ENCODE peak calls at places on chromosome 22, in seven cellular contexts. One of them, this sample, is unnamed.

GRCh38 chr22:19463491-19464469 is 15.2 kb downstream of the UFD1 start:
- DNase-seq in M059J: peak; percentile 90
- DNase-seq in nephron progenitor cell: no peak
- DNase-seq in PC-3: no peak
- DNase-seq in Ammon's horn: no peak
- DNase-seq in aorta: no peak
- DNase-seq in stimulated activated CD4-positive, alpha-beta T cell treated with anti-CD3 and anti-CD28 coated beads, Interleukin-1b, Interleukin-23, amount 100 ng/mL, for 1 hour: no peak
- DNase-seq in this sample: no peak

GRCh38 chr22:45149671-45150070 is 14.1 kb upstream of the NUP50 start:
- DNase-seq in M059J: no peak
- DNase-seq in stimulated activated CD4-positive, alpha-beta T cell treated with anti-CD3 and anti-CD28 coated beads, Interleukin-1b, Interleukin-23, amount 100 ng/mL, for 1 hour: no peak
- DNase-seq in nephron progenitor cell: no peak
- DNase-seq in PC-3: no peak
- DNase-seq in aorta: no peak
- DNase-seq in Ammon's horn: no peak
- DNase-seq in this sample: no peak

GRCh38 chr22:49547751-49548239 is 279.9 kb downstream of the BRD1 start:
- DNase-seq in PC-3: no peak
- DNase-seq in nephron progenitor cell: no peak
- DNase-seq in M059J: no peak
- DNase-seq in Ammon's horn: no peak
- DNase-seq in stimulated activated CD4-positive, alpha-beta T cell treated with anti-CD3 and anti-CD28 coated beads, Interleukin-1b, Interleukin-23, amount 100 ng/mL, for 1 hour: no peak
- DNase-seq in aorta: no peak
- DNase-seq in this sample: no peak

GRCh38 chr22:18120941-18121340 is 10.3 kb downstream of the TUBA8 start:
- DNase-seq in M059J: no peak
- DNase-seq in nephron progenitor cell: no peak
- DNase-seq in PC-3: no peak
- DNase-seq in aorta: no peak
- DNase-seq in Ammon's horn: no peak
- DNase-seq in stimulated activated CD4-positive, alpha-beta T cell treated with anti-CD3 and anti-CD28 coated beads, Interleukin-1b, Interleukin-23, amount 100 ng/mL, for 1 hour: no peak
- DNase-seq in this sample: no peak

GRCh38 chr22:24760708-24761306 is 13.7 kb downstream of the PIWIL3 start:
- DNase-seq in aorta: no peak
- DNase-seq in M059J: no peak
- DNase-seq in Ammon's horn: no peak
- DNase-seq in nephron progenitor cell: no peak
- DNase-seq in PC-3: no peak
- DNase-seq in stimulated activated CD4-positive, alpha-beta T cell treated with anti-CD3 and anti-CD28 coated beads, Interleukin-1b, Interleukin-23, amount 100 ng/mL, for 1 hour: no peak
- DNase-seq in this sample: no peak

GRCh38 chr22:19717181-19717580 is 2.9 kb downstream of the SEPTIN5 start:
- DNase-seq in aorta: no peak
- DNase-seq in PC-3: no peak
- DNase-seq in nephron progenitor cell: peak; percentile 19
- DNase-seq in stimulated activated CD4-positive, alpha-beta T cell treated with anti-CD3 and anti-CD28 coated beads, Interleukin-1b, Interleukin-23, amount 100 ng/mL, for 1 hour: no peak
- DNase-seq in Ammon's horn: no peak
- DNase-seq in M059J: no peak
- DNase-seq in this sample: no peak

GRCh38 chr22:29630987-29631386 is 27.6 kb downstream of the NF2 start:
- DNase-seq in PC-3: no peak
- DNase-seq in aorta: no peak
- DNase-seq in Ammon's horn: peak; percentile 43
- DNase-seq in nephron progenitor cell: no peak
- DNase-seq in stimulated activated CD4-positive, alpha-beta T cell treated with anti-CD3 and anti-CD28 coated beads, Interleukin-1b, Interleukin-23, amount 100 ng/mL, for 1 hour: no peak
- DNase-seq in M059J: no peak
- DNase-seq in this sample: no peak

GRCh38 chr22:27382947-27383346 is 418.6 kb downstream of the MN1 start:
- DNase-seq in Ammon's horn: no peak
- DNase-seq in aorta: no peak
- DNase-seq in PC-3: no peak
- DNase-seq in stimulated activated CD4-positive, alpha-beta T cell treated with anti-CD3 and anti-CD28 coated beads, Interleukin-1b, Interleukin-23, amount 100 ng/mL, for 1 hour: no peak
- DNase-seq in M059J: no peak
- DNase-seq in nephron progenitor cell: no peak
- DNase-seq in this sample: no peak

GRCh38 chr22:30313527-30314385 is 13.0 kb downstream of the TBC1D10A start:
- DNase-seq in Ammon's horn: no peak
- DNase-seq in M059J: peak; percentile 50
- DNase-seq in PC-3: peak; percentile 49
- DNase-seq in nephron progenitor cell: no peak
- DNase-seq in stimulated activated CD4-positive, alpha-beta T cell treated with anti-CD3 and anti-CD28 coated beads, Interleukin-1b, Interleukin-23, amount 100 ng/mL, for 1 hour: no peak
- DNase-seq in aorta: peak; percentile 12
- DNase-seq in this sample: peak; percentile 65

GRCh38 chr22:38249803-38250641 is 22.8 kb downstream of the TMEM184B start:
- DNase-seq in M059J: no peak
- DNase-seq in stimulated activated CD4-positive, alpha-beta T cell treated with anti-CD3 and anti-CD28 coated beads, Interleukin-1b, Interleukin-23, amount 100 ng/mL, for 1 hour: no peak
- DNase-seq in nephron progenitor cell: no peak
- DNase-seq in aorta: no peak
- DNase-seq in Ammon's horn: no peak
- DNase-seq in PC-3: no peak
- DNase-seq in this sample: no peak

GRCh38 chr22:36608987-36609386 is 80.0 kb upstream of the EIF3D start:
- DNase-seq in Ammon's horn: no peak
- DNase-seq in PC-3: no peak
- DNase-seq in M059J: no peak
- DNase-seq in aorta: no peak
- DNase-seq in stimulated activated CD4-positive, alpha-beta T cell treated with anti-CD3 and anti-CD28 coated beads, Interleukin-1b, Interleukin-23, amount 100 ng/mL, for 1 hour: no peak
- DNase-seq in nephron progenitor cell: no peak
- DNase-seq in this sample: no peak

GRCh38 chr22:46574993-46575914 is 37.8 kb upstream of the CELSR1 start:
- DNase-seq in aorta: peak; percentile 34
- DNase-seq in nephron progenitor cell: no peak
- DNase-seq in PC-3: peak; percentile 79
- DNase-seq in stimulated activated CD4-positive, alpha-beta T cell treated with anti-CD3 and anti-CD28 coated beads, Interleukin-1b, Interleukin-23, amount 100 ng/mL, for 1 hour: no peak
- DNase-seq in Ammon's horn: no peak
- DNase-seq in M059J: peak; percentile 24
- DNase-seq in this sample: peak; percentile 33

GRCh38 chr22:29359469-29359868 is 28.9 kb downstream of the AP1B1 start:
- DNase-seq in nephron progenitor cell: peak; percentile 57
- DNase-seq in stimulated activated CD4-positive, alpha-beta T cell treated with anti-CD3 and anti-CD28 coated beads, Interleukin-1b, Interleukin-23, amount 100 ng/mL, for 1 hour: no peak
- DNase-seq in PC-3: peak; percentile 51
- DNase-seq in M059J: no peak
- DNase-seq in aorta: peak; percentile 57
- DNase-seq in Ammon's horn: peak; percentile 73
- DNase-seq in this sample: peak; percentile 45